ENCODE peak calls at places on chromosomes 2 and 18, in seven cellular contexts. X is lower leg skin; J is fibroblast of mammary gland; E is kidney epithelial cell; P is activated CD4-positive, alpha-beta T cell treated with anti-CD3 and anti-CD28 coated beads for 48 hours; W is neural crest cell; U is pons. C is an unnamed sample.
A peak's percentile ranks its signal among the peaks of the same experiment; 100 is the strongest.

GRCh38 chr18:37869051-37869450 is 303.5 kb upstream of the CELF4 start:
- DNase-seq in J (no peak), X (no peak), W (no peak), E (no peak), U (no peak), P (no peak), C (no peak)

GRCh38 chr2:65487404-65487803 is 55.0 kb upstream of the SPRED2 start:
- DNase-seq in J (no peak), W (no peak), X (no peak), P (no peak), U (no peak), E (no peak), C (no peak)

GRCh38 chr2:160014227-160014626 is 48.2 kb downstream of the PLA2R1 start:
- DNase-seq in P (no peak), U (no peak), X (no peak), W (no peak), E (no peak), J (no peak), C (no peak)

GRCh38 chr2:20235655-20236302 is 10.8 kb upstream of the SDC1 start:
- DNase-seq in X (no peak), P (no peak), J (no peak), W (no peak), E (no peak), U (no peak), C (no peak)

GRCh38 chr18:32847719-32848118 is 74.9 kb upstream of the KLHL14 start:
- DNase-seq in U (no peak), P (no peak), J (no peak), X (no peak), E (no peak), W (no peak), C (no peak)

GRCh38 chr2:240095556-240096523 is 40.3 kb downstream of the COPS9 start:
- DNase-seq in U (no peak), J (no peak), E (no peak), X (no peak), W (no peak), P (no peak), C (peak; percentile 3)

GRCh38 chr2:239274391-239275001 is 126.3 kb downstream of the HDAC4 start:
- DNase-seq in J (peak; percentile 86), E (no peak), U (no peak), P (peak; percentile 60), W (no peak), X (peak; percentile 43), C (peak; percentile 93)

GRCh38 chr2:185291035-185291647 is 447.5 kb upstream of the FSIP2 start:
- DNase-seq in W (peak; percentile 51), J (peak; percentile 55), X (no peak), U (peak; percentile 53), E (peak; percentile 21), P (peak; percentile 35), C (peak; percentile 62)

GRCh38 chr2:218954541-218955300 is 4.7 kb upstream of the CDK5R2 start:
- DNase-seq in E (no peak), W (no peak), U (no peak), J (no peak), X (no peak), P (no peak), C (no peak)

GRCh38 chr2:117850015-117850414 is 35.5 kb downstream of the DDX18 start:
- DNase-seq in E (no peak), J (no peak), W (no peak), X (no peak), U (no peak), P (no peak), C (no peak)

GRCh38 chr18:48819276-48819675 is 131.5 kb downstream of the SMAD7 start:
- DNase-seq in W (no peak), X (no peak), J (no peak), E (no peak), U (no peak), P (peak; percentile 1), C (no peak)

GRCh38 chr2:239561448-239562001 is 160.7 kb upstream of the HDAC4 start:
- DNase-seq in U (no peak), J (peak; percentile 85), X (peak; percentile 53), W (no peak), E (no peak), P (no peak), C (peak; percentile 68)

GRCh38 chr18:63897072-63897471 is 9.6 kb downstream of the SERPINB2 start:
- DNase-seq in P (no peak), J (peak; percentile 38), E (no peak), W (no peak), U (no peak), X (no peak), C (peak; percentile 25)

GRCh38 chr18:9081940-9082339 is 20.6 kb upstream of the NDUFV2 start:
- DNase-seq in P (peak; percentile 78), X (no peak), J (no peak), W (no peak), E (no peak), U (no peak), C (no peak)

GRCh38 chr2:144595686-144596073 is 75.8 kb upstream of the ZEB2 start:
- DNase-seq in E (no peak), X (no peak), U (no peak), W (no peak), J (no peak), P (no peak), C (no peak)

GRCh38 chr2:194128810-194129209 is 1528.2 kb upstream of the SLC39A10 start:
- DNase-seq in W (no peak), E (no peak), P (no peak), X (no peak), J (no peak), U (no peak), C (no peak)

GRCh38 chr2:85355521-85355920 is 952 bp downstream of the ELMOD3 start:
- DNase-seq in E (no peak), X (no peak), U (no peak), W (no peak), J (peak; percentile 30), P (no peak), C (peak; percentile 36)

GRCh38 chr18:23317975-23318675 is 135.0 kb upstream of the RIOK3 start:
- DNase-seq in P (no peak), X (no peak), J (peak; percentile 76), U (no peak), W (no peak), E (no peak), C (peak; percentile 82)

GRCh38 chr2:173223880-173224279 is 130.8 kb upstream of the CDCA7 start:
- DNase-seq in X (no peak), U (no peak), E (no peak), P (no peak), J (no peak), W (no peak), C (no peak)

GRCh38 chr2:124953921-124954320 is 928.8 kb downstream of the CNTNAP5 start:
- DNase-seq in E (no peak), J (no peak), W (no peak), U (peak; percentile 86), P (no peak), X (no peak), C (no peak)